ENCODE peak calls at places on chromosomes 13 and 19, in ten cellular contexts. L is left ventricle myocardium inferior; U is right cardiac atrium; D is CD4-positive, alpha-beta T cell; O is right atrium auricular region; F is pancreas; T is Karpas-422; N is lower lobe of right lung; Q is osteoblast; C is body of pancreas. R is an unnamed sample.

GRCh38 chr13:42745655-42746054 is 35.7 kb upstream of the FAM216B start:
- DNase-seq in L (no peak), U (no peak), D (no peak), O (no peak), F (no peak), T (no peak), N (no peak), Q (peak), C (no peak), R (no peak)

GRCh38 chr19:1447944-1448343 is 2.0 kb upstream of the APC2 start:
- DNase-seq in L (no peak), U (no peak), D (no peak), O (no peak), F (peak), T (no peak), N (no peak), Q (no peak), C (no peak), R (no peak)

GRCh38 chr19:20662421-20663105 is 1.2 kb upstream of the ZNF626 start:
- DNase-seq in L (no peak), U (peak), D (no peak), O (no peak), F (peak), T (no peak), N (no peak), Q (no peak), C (no peak), R (no peak)

GRCh38 chr13:34161829-34162544 is 344.0 kb downstream of the RFC3 start:
- DNase-seq in L (no peak), U (no peak), D (no peak), O (no peak), F (no peak), T (no peak), N (no peak), Q (no peak), C (no peak), R (no peak)

GRCh38 chr13:105920375-105920774 is 615.1 kb downstream of the EFNB2 start:
- DNase-seq in L (no peak), U (no peak), D (no peak), O (no peak), F (no peak), T (no peak), N (no peak), Q (peak), C (no peak), R (no peak)

GRCh38 chr13:99178636-99179035 is 22.0 kb upstream of the UBAC2 start:
- DNase-seq in L (peak), U (peak), D (no peak), O (no peak), F (no peak), T (peak), N (no peak), Q (no peak), C (no peak), R (no peak)

GRCh38 chr19:24159707-24160106 is 72.7 kb downstream of the ZNF254 start:
- DNase-seq in L (no peak), U (no peak), D (no peak), O (no peak), F (no peak), T (peak), N (no peak), Q (no peak), C (no peak), R (no peak)

GRCh38 chr19:35442091-35442490 is 6.0 kb upstream of the FFAR2 start:
- DNase-seq in L (no peak), U (peak), D (no peak), O (peak), F (no peak), T (peak), N (peak), Q (no peak), C (no peak), R (no peak)

GRCh38 chr19:19661675-19662251 is 1.7 kb downstream of the ATP13A1 start:
- DNase-seq in L (no peak), U (no peak), D (peak), O (no peak), F (peak), T (peak), N (peak), Q (peak), C (no peak), R (no peak)

GRCh38 chr19:38898788-38899446 is 501 bp downstream of the SIRT2 start:
- DNase-seq in L (no peak), U (no peak), D (no peak), O (peak), F (peak), T (peak), N (no peak), Q (peak), C (no peak), R (no peak)

GRCh38 chr19:48541813-48542212 is 10.2 kb upstream of the SULT2B1 start:
- DNase-seq in L (no peak), U (no peak), D (no peak), O (no peak), F (peak), T (no peak), N (no peak), Q (no peak), C (no peak), R (no peak)

GRCh38 chr19:18473003-18473705 is 35.2 kb upstream of the ISYNA1 start:
- DNase-seq in L (no peak), U (no peak), D (no peak), O (no peak), F (no peak), T (no peak), N (no peak), Q (peak), C (no peak), R (no peak)

GRCh38 chr13:67318398-67318797 is 88.3 kb upstream of the PCDH9 start:
- DNase-seq in L (no peak), U (no peak), D (no peak), O (no peak), F (no peak), T (no peak), N (no peak), Q (no peak), C (no peak), R (no peak)

GRCh38 chr13:27826379-27827353 is 34.4 kb downstream of the GSX1 start:
- DNase-seq in L (peak), U (peak), D (peak), O (peak), F (peak), T (peak), N (peak), Q (peak), C (peak), R (peak)

GRCh38 chr19:35306473-35307246 is 14.7 kb downstream of the MAG start:
- DNase-seq in L (no peak), U (peak), D (no peak), O (no peak), F (no peak), T (peak), N (no peak), Q (peak), C (no peak), R (no peak)

GRCh38 chr19:45100797-45101196 is 7.8 kb downstream of the PPP1R37 start:
- DNase-seq in L (no peak), U (no peak), D (no peak), O (no peak), F (no peak), T (no peak), N (no peak), Q (no peak), C (no peak), R (no peak)

GRCh38 chr13:93794197-93794885 is 567.7 kb downstream of the GPC6 start:
- DNase-seq in L (no peak), U (no peak), D (no peak), O (no peak), F (no peak), T (no peak), N (no peak), Q (no peak), C (no peak), R (no peak)

GRCh38 chr19:3097442-3097871 is 3.3 kb downstream of the GNA11 start:
- DNase-seq in L (no peak), U (peak), D (no peak), O (no peak), F (peak), T (no peak), N (no peak), Q (peak), C (peak), R (no peak)
- H3K27ac ChIP-seq in L (peak), U (peak), D (no peak), O (peak), F (peak), T (no peak), N (peak), Q (peak), C (peak), R (peak)

GRCh38 chr19:8185343-8186068 is 23.7 kb upstream of the CERS4 start:
- DNase-seq in L (no peak), U (no peak), D (no peak), O (no peak), F (no peak), T (no peak), N (no peak), Q (no peak), C (no peak), R (no peak)

GRCh38 chr19:8184274-8184673 is 24.9 kb upstream of the CERS4 start:
- DNase-seq in L (no peak), U (no peak), D (no peak), O (no peak), F (no peak), T (no peak), N (no peak), Q (no peak), C (no peak), R (no peak)

GRCh38 chr19:8174706-8175105 is 25.3 kb upstream of the FBN3 start:
- DNase-seq in L (no peak), U (no peak), D (no peak), O (no peak), F (no peak), T (no peak), N (no peak), Q (no peak), C (no peak), R (no peak)

GRCh38 chr19:8180018-8180417 is 29.2 kb upstream of the CERS4 start:
- DNase-seq in L (no peak), U (no peak), D (no peak), O (no peak), F (no peak), T (no peak), N (no peak), Q (no peak), C (no peak), R (no peak)
- H3K27ac ChIP-seq in L (no peak), U (no peak), D (no peak), O (no peak), F (peak), T (no peak), N (no peak), Q (no peak), C (no peak), R (no peak)

GRCh38 chr19:51965583-51965982 is 21.1 kb downstream of the ZNF350 start:
- DNase-seq in L (no peak), U (no peak), D (no peak), O (no peak), F (no peak), T (no peak), N (no peak), Q (no peak), C (no peak), R (no peak)

GRCh38 chr19:51959791-51960190 is 26.8 kb downstream of the ZNF350 start:
- DNase-seq in L (no peak), U (no peak), D (no peak), O (no peak), F (no peak), T (no peak), N (no peak), Q (no peak), C (no peak), R (no peak)
- H3K27ac ChIP-seq in L (no peak), U (no peak), D (no peak), O (peak), F (no peak), T (no peak), N (no peak), Q (no peak), C (no peak), R (no peak)

GRCh38 chr19:49887037-49887652 is 9.5 kb downstream of the IL4I1 start:
- DNase-seq in L (no peak), U (peak), D (no peak), O (no peak), F (no peak), T (no peak), N (no peak), Q (no peak), C (no peak), R (no peak)
- H3K27ac ChIP-seq in L (no peak), U (no peak), D (no peak), O (no peak), F (no peak), T (no peak), N (no peak), Q (no peak), C (no peak), R (no peak)

GRCh38 chr13:30307194-30307965 is at the start of gene KATNAL1:
- DNase-seq in L (peak), U (peak), D (peak), O (peak), F (peak), T (peak), N (peak), Q (peak), C (peak), R (peak)

GRCh38 chr13:30308548-30308947 is 1.2 kb upstream of the KATNAL1 start:
- DNase-seq in L (no peak), U (no peak), D (no peak), O (no peak), F (no peak), T (no peak), N (no peak), Q (no peak), C (no peak), R (no peak)

GRCh38 chr13:30307966-30308290 is 577 bp upstream of the KATNAL1 start:
- DNase-seq in L (no peak), U (no peak), D (no peak), O (no peak), F (no peak), T (peak), N (no peak), Q (no peak), C (no peak), R (no peak)

GRCh38 chr13:30305456-30305855 is 1.9 kb downstream of the KATNAL1 start:
- DNase-seq in L (no peak), U (no peak), D (no peak), O (no peak), F (no peak), T (peak), N (no peak), Q (no peak), C (no peak), R (no peak)

DNA sequence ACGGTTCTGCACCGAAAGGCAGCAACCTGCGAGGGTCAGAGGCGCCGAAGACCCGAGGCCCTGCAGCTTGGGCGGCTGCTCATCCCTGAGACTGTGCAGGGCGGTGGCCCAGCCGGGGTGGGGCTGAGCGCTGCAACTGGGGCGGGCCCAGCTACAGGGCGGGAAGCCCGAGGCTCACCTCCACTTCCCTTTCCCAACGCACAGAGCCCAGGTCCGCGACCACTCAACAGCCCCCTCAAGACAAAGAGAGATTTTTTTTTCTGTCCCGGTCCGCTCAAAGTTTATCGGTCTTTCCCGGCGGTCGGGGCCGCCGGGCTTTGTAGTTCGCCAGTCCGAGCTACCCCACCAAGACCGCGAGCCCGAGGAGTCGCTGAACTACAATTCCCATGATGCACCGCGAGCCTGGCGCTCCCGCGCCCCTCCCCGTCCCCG is 573 bp downstream of the KATNAL1 start:
- DNase-seq in L (peak), U (peak), D (peak), O (peak), F (peak), T (peak), N (peak), Q (peak), C (peak), R (peak)
- H3K27ac ChIP-seq in L (peak), U (peak), D (peak), O (peak), F (peak), T (peak), N (peak), Q (peak), C (peak), R (peak)

DNA sequence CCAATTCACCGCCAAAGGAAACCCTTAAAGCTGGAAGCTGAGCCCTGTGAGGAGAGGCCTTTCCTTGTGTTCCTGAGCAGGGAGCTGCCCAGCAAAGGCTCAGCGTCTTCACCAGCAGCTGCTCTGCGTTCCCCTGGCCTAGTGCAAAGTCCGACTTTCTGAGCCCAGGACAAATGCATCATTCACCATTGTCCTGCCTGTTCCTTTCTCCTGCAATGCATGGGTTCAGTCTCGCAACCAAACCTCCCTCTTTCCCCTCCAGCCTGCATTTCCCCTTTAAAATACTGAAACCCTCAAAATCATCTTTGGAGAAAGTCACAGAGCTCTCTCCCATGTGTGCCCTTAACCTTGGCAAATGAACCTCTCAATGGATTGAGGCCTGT is 12.9 kb upstream of the TMEM255B start:
- DNase-seq in L (no peak), U (no peak), D (no peak), O (no peak), F (no peak), T (no peak), N (no peak), Q (no peak), C (no peak), R (no peak)
- H3K27ac ChIP-seq in L (no peak), U (no peak), D (no peak), O (no peak), F (no peak), T (no peak), N (no peak), Q (no peak), C (no peak), R (no peak)

GRCh38 chr19:55443045-55443823 is at the start of gene SHISA7:
- DNase-seq in L (no peak), U (no peak), D (no peak), O (no peak), F (peak), T (no peak), N (no peak), Q (peak), C (no peak), R (no peak)

GRCh38 chr19:55443824-55444719 is 972 bp upstream of the SHISA7 start:
- DNase-seq in L (no peak), U (no peak), D (no peak), O (no peak), F (no peak), T (no peak), N (no peak), Q (peak), C (no peak), R (no peak)

GRCh38 chr19:55441692-55442321 is 1.3 kb downstream of the SHISA7 start:
- DNase-seq in L (no peak), U (peak), D (no peak), O (no peak), F (peak), T (no peak), N (no peak), Q (peak), C (no peak), R (no peak)

GRCh38 chr19:55441319-55441691 is 1.8 kb downstream of the SHISA7 start:
- DNase-seq in L (no peak), U (no peak), D (no peak), O (no peak), F (no peak), T (no peak), N (no peak), Q (peak), C (no peak), R (no peak)

DNA sequence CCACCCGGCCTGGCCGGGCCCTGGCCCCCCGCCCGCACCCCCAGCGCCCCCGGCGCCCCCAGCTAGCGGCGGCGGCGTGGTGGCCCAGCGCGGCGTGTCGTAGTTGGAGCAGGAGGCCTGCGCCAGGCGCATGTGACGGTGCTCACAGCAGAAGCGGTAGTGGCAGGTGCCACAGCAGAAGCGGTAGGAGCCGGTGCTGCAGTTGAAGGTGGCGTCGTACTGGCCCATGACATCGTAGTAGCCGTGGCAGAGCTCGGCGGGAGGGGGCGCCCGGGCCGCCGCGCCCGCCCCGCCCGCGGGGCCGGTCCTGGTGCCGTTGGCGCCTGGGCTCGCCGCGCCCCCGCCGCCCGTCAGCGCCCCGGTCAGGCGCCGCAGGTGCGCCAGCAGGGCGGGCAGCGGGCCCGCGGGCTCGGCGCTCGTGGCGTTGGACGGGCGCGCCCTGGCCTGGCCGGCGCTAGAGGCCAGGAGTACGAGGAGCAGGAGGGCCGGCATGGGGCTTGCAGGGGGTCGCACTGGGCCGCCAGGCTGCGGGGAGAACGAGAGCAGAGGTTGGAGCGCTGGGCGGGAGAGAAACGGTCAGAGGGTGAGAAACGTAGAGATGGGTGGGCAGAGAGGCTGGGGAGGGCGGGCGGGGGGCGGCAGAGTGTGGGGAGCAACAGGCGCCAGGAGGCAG is 592 bp downstream of the SHISA7 start:
- DNase-seq in L (no peak), U (no peak), D (no peak), O (no peak), F (peak), T (no peak), N (no peak), Q (peak), C (no peak), R (no peak)
- H3K27ac ChIP-seq in L (no peak), U (no peak), D (no peak), O (no peak), F (no peak), T (no peak), N (no peak), Q (no peak), C (no peak), R (no peak)